ENCODE peak calls at places on chromosomes 3 and 15, in eight cellular contexts. J is activated CD4-positive, alpha-beta T cell treated with anti-CD3 and anti-CD28 coated beads, Interleukin-2, amount 50 U/mL, for 4 hours; U is activated gamma-delta T cell treated with Interleukin-2 at 50 U/mL for 16 hours; D is HuH-7; L is transverse colon; P is activated naive CD8-positive, alpha-beta T cell treated with anti-CD3 and anti-CD28 coated beads for 36 hours; Y is WTC11; H is myocyte. M is an unnamed sample.

GRCh38 chr3:54121404-54122045 is 827 bp upstream of the CACNA2D3 start:
- DNase-seq in J (no peak), U (no peak), D (no peak), L (no peak), P (no peak), Y (peak), H (no peak), M (no peak)

GRCh38 chr3:33054100-33055097 is 42.5 kb downstream of the GLB1 start:
- DNase-seq in J (no peak), U (no peak), D (no peak), L (no peak), P (no peak), Y (no peak), H (no peak), M (no peak)

GRCh38 chr15:79064496-79064895 is 26.1 kb downstream of the RASGRF1 start:
- DNase-seq in J (no peak), U (no peak), D (no peak), L (no peak), P (no peak), Y (no peak), H (no peak), M (no peak)

GRCh38 chr3:50662408-50662807 is 12.3 kb upstream of the DOCK3 start:
- DNase-seq in J (no peak), U (no peak), D (no peak), L (peak), P (no peak), Y (peak), H (no peak), M (no peak)

GRCh38 chr3:53796161-53796560 is 50.1 kb downstream of the CHDH start:
- DNase-seq in J (no peak), U (no peak), D (no peak), L (peak), P (no peak), Y (no peak), H (no peak), M (no peak)

GRCh38 chr3:124281453-124282316 is 289.8 kb upstream of the ROPN1 start:
- DNase-seq in J (no peak), U (no peak), D (peak), L (peak), P (no peak), Y (peak), H (peak), M (no peak)

GRCh38 chr3:151869186-151869585 is 4.3 kb upstream of the SUCNR1 start:
- DNase-seq in J (no peak), U (no peak), D (no peak), L (no peak), P (no peak), Y (no peak), H (no peak), M (no peak)

GRCh38 chr3:197380786-197381185 is 82.4 kb upstream of the DLG1 start:
- DNase-seq in J (no peak), U (no peak), D (peak), L (no peak), P (no peak), Y (no peak), H (no peak), M (no peak)

GRCh38 chr3:150319900-150320299 is 88.2 kb upstream of the TSC22D2 start:
- DNase-seq in J (no peak), U (no peak), D (no peak), L (no peak), P (no peak), Y (no peak), H (peak), M (no peak)

GRCh38 chr3:15007681-15008141 is 57.4 kb downstream of the MRPS25 start:
- DNase-seq in J (no peak), U (no peak), D (no peak), L (no peak), P (no peak), Y (no peak), H (peak), M (no peak)

GRCh38 chr15:86199467-86200145 is 119.9 kb downstream of the AGBL1 start:
- DNase-seq in J (no peak), U (no peak), D (no peak), L (no peak), P (no peak), Y (no peak), H (peak), M (no peak)

GRCh38 chr15:90718232-90718631 is 1.1 kb downstream of the BLM start:
- DNase-seq in J (no peak), U (no peak), D (no peak), L (no peak), P (no peak), Y (no peak), H (no peak), M (no peak)

GRCh38 chr3:47877288-47877687 is 74.3 kb downstream of the DHX30 start:
- DNase-seq in J (no peak), U (no peak), D (no peak), L (no peak), P (no peak), Y (no peak), H (no peak), M (no peak)

GRCh38 chr15:66899555-66900350 is 165.6 kb upstream of the SMAD3 start:
- DNase-seq in J (no peak), U (no peak), D (no peak), L (no peak), P (no peak), Y (no peak), H (no peak), M (no peak)

GRCh38 chr15:89087066-89087829 is 1.0 kb upstream of the ABHD2 start:
- DNase-seq in J (no peak), U (no peak), D (no peak), L (no peak), P (no peak), Y (no peak), H (peak), M (no peak)

GRCh38 chr15:70902105-70902504 is 9.5 kb downstream of the LRRC49 start:
- DNase-seq in J (no peak), U (no peak), D (no peak), L (peak), P (no peak), Y (no peak), H (peak), M (no peak)

GRCh38 chr15:94703591-94703990 is 472.2 kb downstream of the MCTP2 start:
- DNase-seq in J (no peak), U (no peak), D (no peak), L (no peak), P (no peak), Y (no peak), H (no peak), M (no peak)

GRCh38 chr15:62920569-62921502 is 121.7 kb upstream of the TPM1 start:
- DNase-seq in J (no peak), U (no peak), D (no peak), L (no peak), P (no peak), Y (no peak), H (peak), M (no peak)

GRCh38 chr3:39505866-39506738 is 38.6 kb downstream of the MOBP start:
- DNase-seq in J (no peak), U (no peak), D (no peak), L (no peak), P (no peak), Y (no peak), H (no peak), M (no peak)

GRCh38 chr15:90564109-90564508 is 34.4 kb downstream of the CRTC3 start:
- DNase-seq in J (no peak), U (no peak), D (no peak), L (no peak), P (no peak), Y (no peak), H (no peak), M (no peak)

GRCh38 chr3:20056727-20057611 is 16.7 kb downstream of the KAT2B start:
- DNase-seq in J (no peak), U (no peak), D (no peak), L (no peak), P (no peak), Y (no peak), H (peak), M (peak)

GRCh38 chr3:48402907-48403306 is 27.0 kb downstream of the PLXNB1 start:
- DNase-seq in J (no peak), U (no peak), D (no peak), L (no peak), P (no peak), Y (no peak), H (no peak), M (no peak)

GRCh38 chr3:165243597-165243996 is 47.4 kb upstream of the SLITRK3 start:
- DNase-seq in J (no peak), U (no peak), D (no peak), L (no peak), P (no peak), Y (no peak), H (no peak), M (no peak)

GRCh38 chr3:182276512-182276911 is 516.8 kb upstream of the ATP11B start:
- DNase-seq in J (no peak), U (no peak), D (no peak), L (no peak), P (no peak), Y (no peak), H (peak), M (no peak)

GRCh38 chr3:191345334-191345733 is 15.0 kb upstream of the UTS2B start:
- DNase-seq in J (no peak), U (no peak), D (no peak), L (no peak), P (no peak), Y (no peak), H (no peak), M (no peak)

GRCh38 chr15:39283531-39283930 is 297.3 kb upstream of the THBS1 start:
- DNase-seq in J (no peak), U (no peak), D (no peak), L (no peak), P (no peak), Y (no peak), H (peak), M (no peak)

GRCh38 chr3:126056681-126057546 is 27.0 kb downstream of the SLC41A3 start:
- DNase-seq in J (no peak), U (no peak), D (no peak), L (no peak), P (no peak), Y (no peak), H (peak), M (no peak)

GRCh38 chr15:40436116-40436891 is 4.4 kb upstream of the BAHD1 start:
- DNase-seq in J (no peak), U (no peak), D (peak), L (peak), P (no peak), Y (peak), H (peak), M (no peak)

GRCh38 chr3:37590328-37591079 is 271.2 kb upstream of the CTDSPL start:
- DNase-seq in J (no peak), U (no peak), D (no peak), L (peak), P (no peak), Y (no peak), H (no peak), M (no peak)

GRCh38 chr3:4984511-4984864 is 5.3 kb downstream of the BHLHE40 start:
- DNase-seq in J (no peak), U (no peak), D (no peak), L (no peak), P (no peak), Y (no peak), H (no peak), M (no peak)

GRCh38 chr15:37880009-37880834 is 54.2 kb upstream of the TMCO5A start:
- DNase-seq in J (no peak), U (no peak), D (peak), L (no peak), P (no peak), Y (no peak), H (peak), M (no peak)

GRCh38 chr15:99154271-99154670 is 49.4 kb downstream of the SYNM start:
- DNase-seq in J (no peak), U (no peak), D (no peak), L (no peak), P (no peak), Y (no peak), H (no peak), M (no peak)

GRCh38 chr15:31975446-31976229 is 54.7 kb upstream of the CHRNA7 start:
- DNase-seq in J (no peak), U (no peak), D (no peak), L (peak), P (no peak), Y (peak), H (no peak), M (no peak)

GRCh38 chr3:197881601-197882000 is 68.4 kb upstream of the RPL35A start:
- DNase-seq in J (no peak), U (no peak), D (no peak), L (no peak), P (no peak), Y (no peak), H (no peak), M (no peak)

GRCh38 chr3:140585828-140586227 is 92.0 kb upstream of the TRIM42 start:
- DNase-seq in J (no peak), U (no peak), D (no peak), L (no peak), P (no peak), Y (no peak), H (peak), M (no peak)

GRCh38 chr3:58214484-58215316 is 3.9 kb upstream of the DNASE1L3 start:
- DNase-seq in J (no peak), U (no peak), D (no peak), L (peak), P (peak), Y (peak), H (peak), M (peak)

GRCh38 chr3:188978772-188979171 is 193.0 kb upstream of the TPRG1 start:
- DNase-seq in J (no peak), U (no peak), D (no peak), L (no peak), P (no peak), Y (no peak), H (peak), M (no peak)

GRCh38 chr15:41698779-41699178 is 38.6 kb downstream of the MGA start:
- DNase-seq in J (no peak), U (no peak), D (no peak), L (no peak), P (no peak), Y (no peak), H (peak), M (no peak)

M was measured in stimulated activated naive CD4-positive, alpha-beta T cell treated with Interleukin-2 at 50 U/mL for 16 hours.